ENCODE peak calls at places on chromosomes 2 and 18, in eight cellular contexts. T is activated CD4-positive, CD25-positive, alpha-beta regulatory T cell; K is iris pigment epithelial cell; R is HFFc6; C is SK-N-SH; Q is GM23248; L is stimulated activated CD4-positive, alpha-beta T cell treated with anti-CD3 and anti-CD28 coated beads, Interleukin-1b, Interleukin-23, amount 100 ng/mL, for 24 hours; Y is LHCN-M2. S is an unnamed sample.

GRCh38 chr2:31078579-31079105 is 59.6 kb downstream of the GALNT14 start:
- DNase-seq in T (no peak), K (no peak), R (no peak), C (no peak), Q (peak), L (no peak), Y (no peak), S (no peak)

GRCh38 chr2:8547284-8548064 is 134.4 kb upstream of the ID2 start:
- DNase-seq in T (no peak), K (no peak), R (no peak), C (no peak), Q (no peak), L (no peak), Y (no peak), S (no peak)

GRCh38 chr18:60003610-60004185 is 103.9 kb downstream of the PMAIP1 start:
- DNase-seq in T (no peak), K (no peak), R (no peak), C (no peak), Q (no peak), L (no peak), Y (no peak), S (no peak)

GRCh38 chr18:492451-492850 is 8.1 kb downstream of the COLEC12 start:
- DNase-seq in T (no peak), K (no peak), R (no peak), C (no peak), Q (no peak), L (no peak), Y (no peak), S (no peak)

GRCh38 chr2:55779459-55780421 is 86.1 kb upstream of the PNPT1 start:
- DNase-seq in T (no peak), K (peak), R (peak), C (no peak), Q (peak), L (no peak), Y (peak), S (peak)

GRCh38 chr2:2848621-2849443 is 517.8 kb upstream of the MYT1L start:
- DNase-seq in T (no peak), K (no peak), R (no peak), C (peak), Q (no peak), L (no peak), Y (no peak), S (no peak)

GRCh38 chr2:119741868-119742267 is 17.9 kb upstream of the PTPN4 start:
- DNase-seq in T (no peak), K (no peak), R (no peak), C (no peak), Q (no peak), L (no peak), Y (no peak), S (no peak)

GRCh38 chr2:47038656-47039501 is 116.2 kb downstream of the STPG4 start:
- DNase-seq in T (no peak), K (no peak), R (no peak), C (no peak), Q (no peak), L (peak), Y (no peak), S (no peak)

GRCh38 chr18:48994044-48994651 is 43.4 kb upstream of the SMAD7 start:
- DNase-seq in T (no peak), K (peak), R (peak), C (no peak), Q (peak), L (no peak), Y (peak), S (peak)

GRCh38 chr2:225867071-225867470 is 467.6 kb downstream of the NYAP2 start:
- DNase-seq in T (no peak), K (peak), R (no peak), C (no peak), Q (no peak), L (no peak), Y (peak), S (no peak)

GRCh38 chr2:43084699-43085091 is 141.7 kb downstream of the ZFP36L2 start:
- DNase-seq in T (no peak), K (peak), R (peak), C (no peak), Q (peak), L (no peak), Y (no peak), S (no peak)

GRCh38 chr18:1173593-1173992 is 268.9 kb downstream of the ADCYAP1 start:
- DNase-seq in T (no peak), K (no peak), R (no peak), C (no peak), Q (no peak), L (no peak), Y (no peak), S (no peak)

GRCh38 chr2:64765160-64765805 is 111.6 kb upstream of the SERTAD2 start:
- DNase-seq in T (no peak), K (no peak), R (no peak), C (no peak), Q (no peak), L (no peak), Y (no peak), S (no peak)

S was measured in AG20443.